ENCODE peak calls at places on chromosome 13, in five cellular contexts. L is thoracic aorta, R is heart right ventricle, Y is Peyer's patch, A is BE2C. F is an unnamed sample.

GRCh38 chr13:34343413-34343812 is 525.5 kb downstream of the RFC3 start:
- DNase-seq in Y (no peak), L (no peak), A (no peak), R (no peak), F (no peak)

GRCh38 chr13:110440946-110441731 is 120.4 kb downstream of the RAB20 start:
- DNase-seq in A (no peak), R (no peak), Y (no peak), L (no peak), F (no peak)

GRCh38 chr13:50626031-50626643 is 217.4 kb downstream of the DLEU7 start:
- DNase-seq in L (no peak), Y (no peak), R (no peak), A (no peak), F (no peak)

GRCh38 chr13:86846501-86846900 is 824.7 kb upstream of the SLITRK5 start:
- DNase-seq in L (no peak), Y (no peak), R (no peak), A (no peak), F (no peak)

GRCh38 chr13:103605546-103606326 is 539.5 kb upstream of the SLC10A2 start:
- DNase-seq in A (no peak), Y (no peak), R (no peak), L (no peak), F (no peak)

GRCh38 chr13:92657565-92657964 is 569.0 kb upstream of the GPC6 start:
- DNase-seq in Y (no peak), L (no peak), A (no peak), R (no peak), F (no peak)

GRCh38 chr13:55528434-55528833 is 1612.3 kb upstream of the PRR20A start:
- DNase-seq in R (no peak), Y (no peak), A (no peak), L (no peak), F (no peak)

GRCh38 chr13:80630685-80631121 is 289.8 kb upstream of the SPRY2 start:
- DNase-seq in Y (no peak), L (no peak), R (peak), A (no peak), F (no peak)

GRCh38 chr13:77338961-77339401 is 12.1 kb upstream of the MYCBP2 start:
- DNase-seq in L (no peak), A (no peak), Y (no peak), R (no peak), F (peak)

GRCh38 chr13:30905932-30906383 is at the start of gene MEDAG:
- DNase-seq in R (peak), Y (no peak), L (peak), A (no peak), F (no peak)

GRCh38 chr13:110089100-110089499 is 217.9 kb downstream of the COL4A1 start:
- DNase-seq in R (no peak), L (no peak), Y (no peak), A (no peak), F (no peak)

GRCh38 chr13:51780099-51780498 is 23.9 kb downstream of the DHRS12 start:
- DNase-seq in R (no peak), A (no peak), Y (no peak), L (no peak), F (no peak)

GRCh38 chr13:40048551-40048950 is 393.1 kb downstream of the COG6 start:
- DNase-seq in A (no peak), Y (no peak), L (no peak), R (no peak), F (no peak)

GRCh38 chr13:31045621-31046081 is 113.2 kb downstream of the TEX26 start:
- DNase-seq in A (no peak), Y (no peak), L (peak), R (peak), F (peak)

GRCh38 chr13:48094404-48094780 is 512 bp downstream of the MED4 start:
- DNase-seq in L (no peak), Y (no peak), R (no peak), A (peak), F (peak)

GRCh38 chr13:48093588-48093987 is 1.3 kb downstream of the MED4 start:
- DNase-seq in L (no peak), R (no peak), A (no peak), Y (no peak), F (no peak)

GRCh38 chr13:48097793-48098192 is 2.9 kb upstream of the MED4 start:
- DNase-seq in Y (no peak), A (no peak), R (no peak), L (no peak), F (no peak)

GRCh38 chr13:48094781-48095502 is at the start of gene MED4:
- DNase-seq in L (peak), A (peak), Y (peak), R (peak), F (peak)

DNA sequence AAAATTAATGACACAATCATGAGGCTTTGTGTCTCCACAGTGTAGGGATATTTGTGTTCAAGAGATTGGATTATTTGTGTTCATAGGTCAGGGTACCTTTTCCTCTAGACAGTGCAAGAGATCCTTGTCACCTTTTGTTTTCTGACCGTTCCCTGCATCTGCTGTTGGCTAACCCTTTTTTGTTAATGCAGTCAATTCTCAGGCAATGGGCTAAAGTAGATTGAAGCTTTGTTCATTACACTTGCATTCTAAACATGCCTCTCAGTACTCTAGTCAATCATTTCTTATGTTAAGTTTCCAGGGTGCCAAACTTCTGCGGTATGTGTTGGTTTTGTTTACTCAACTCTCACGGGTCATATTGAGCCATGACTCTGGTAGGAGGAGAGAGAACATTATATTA is 1.8 kb upstream of the MED4 start:
- DNase-seq in A (no peak), Y (no peak), R (no peak), L (no peak), F (no peak)
- TF ChIP-seq CTCF in A (no peak), Y (no peak), R (no peak), L (no peak), F (no peak)

DNA sequence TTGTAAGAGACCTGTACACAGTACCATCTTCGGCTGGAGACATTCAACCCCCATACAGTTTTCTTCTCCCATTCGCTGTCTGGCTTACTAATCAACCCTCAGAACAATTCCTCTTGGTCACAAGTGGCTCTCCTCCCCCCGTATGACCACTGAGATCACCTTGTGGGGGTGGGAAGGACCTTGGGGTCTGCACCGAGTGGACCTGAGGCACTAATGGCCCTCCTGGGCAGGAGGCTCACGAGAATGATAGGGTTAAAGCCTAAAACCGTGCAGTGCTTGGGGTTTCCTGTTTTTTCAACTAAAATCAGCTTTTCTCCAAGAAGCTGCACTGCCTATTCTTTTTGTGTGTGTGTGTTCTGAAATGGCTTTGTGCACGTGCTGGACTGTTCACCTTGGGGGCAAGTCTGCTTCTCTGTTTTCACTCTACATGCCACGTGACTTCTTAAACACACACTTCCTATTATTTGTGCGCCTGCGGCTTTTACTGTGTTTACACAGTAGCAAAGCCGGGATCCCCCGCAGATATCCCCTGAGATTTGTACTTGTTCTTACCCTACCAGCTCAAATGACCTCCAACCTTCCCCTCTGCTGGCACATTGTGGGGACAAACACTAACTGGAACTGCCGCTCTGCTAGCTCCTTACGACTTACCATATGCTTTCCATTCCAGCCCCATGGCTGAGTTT is 12.3 kb downstream of the RBM26 start:
- DNase-seq in R (no peak), L (no peak), Y (peak), A (peak), F (peak)
- H3K4me3 ChIP-seq in R (no peak), L (peak), Y (peak), A (no peak), F (peak)

DNA sequence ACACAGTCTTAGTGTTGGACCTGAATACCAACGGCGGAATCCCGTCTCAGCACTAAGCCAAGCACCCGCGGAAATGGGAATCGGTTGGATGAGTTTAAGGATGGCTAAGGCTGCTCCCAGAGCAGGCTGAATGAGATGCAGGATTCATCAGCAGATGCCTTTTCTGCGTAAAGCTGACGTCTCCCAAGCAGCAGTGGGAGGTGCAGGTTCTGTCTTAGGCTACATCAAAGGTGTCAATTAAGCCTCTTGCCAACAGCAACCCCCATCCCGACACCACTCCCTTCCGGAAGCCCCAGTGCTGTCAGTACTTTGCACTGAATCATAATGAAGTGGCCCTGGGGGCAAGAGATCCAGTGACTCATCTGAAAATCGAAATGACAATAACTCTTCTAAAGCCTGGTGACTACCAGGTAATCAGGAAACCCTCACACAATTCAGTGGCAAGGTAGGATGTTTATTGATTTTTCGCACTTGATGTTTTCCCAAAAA is 275.6 kb downstream of the DCLK1 start:
- DNase-seq in Y (no peak), L (no peak), R (no peak), A (peak), F (no peak)
- TF ChIP-seq CTCF in Y (no peak), L (no peak), R (no peak), A (peak), F (no peak)

GRCh38 chr13:42971670-42972355 is 20.2 kb downstream of the EPSTI1 start:
- DNase-seq in L (no peak), R (no peak), A (no peak), Y (no peak), F (peak)

GRCh38 chr13:42970824-42971669 is 21.0 kb downstream of the EPSTI1 start:
- DNase-seq in A (peak), L (no peak), Y (peak), R (no peak), F (peak)

GRCh38 chr13:42969558-42970172 is 22.4 kb downstream of the EPSTI1 start:
- DNase-seq in R (peak), Y (peak), A (peak), L (peak), F (peak)

GRCh38 chr13:42967660-42968059 is 24.4 kb downstream of the EPSTI1 start:
- DNase-seq in Y (no peak), L (no peak), R (no peak), A (no peak), F (no peak)

DNA sequence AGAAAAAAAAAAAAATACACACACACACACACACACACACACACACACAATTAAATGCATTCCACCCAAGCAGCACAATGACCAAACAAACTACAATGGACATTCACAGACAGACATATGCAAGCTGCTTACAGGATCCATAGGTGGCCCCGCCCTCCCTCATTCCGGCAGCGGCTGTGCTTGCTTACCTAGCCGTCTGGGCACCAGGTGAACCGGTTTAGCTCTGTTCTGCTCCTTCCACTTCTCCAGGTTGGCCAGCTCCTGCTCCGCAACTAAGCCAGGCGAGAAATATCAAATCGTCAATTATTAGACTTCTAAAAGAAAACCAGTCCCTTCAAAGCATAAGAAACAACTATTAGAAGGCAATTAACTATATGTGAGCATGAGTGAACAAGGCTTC is 23.1 kb downstream of the EPSTI1 start:
- DNase-seq in A (no peak), L (no peak), R (no peak), Y (no peak), F (no peak)
- H3K4me3 ChIP-seq in A (no peak), L (no peak), R (no peak), Y (no peak), F (no peak)

DNA sequence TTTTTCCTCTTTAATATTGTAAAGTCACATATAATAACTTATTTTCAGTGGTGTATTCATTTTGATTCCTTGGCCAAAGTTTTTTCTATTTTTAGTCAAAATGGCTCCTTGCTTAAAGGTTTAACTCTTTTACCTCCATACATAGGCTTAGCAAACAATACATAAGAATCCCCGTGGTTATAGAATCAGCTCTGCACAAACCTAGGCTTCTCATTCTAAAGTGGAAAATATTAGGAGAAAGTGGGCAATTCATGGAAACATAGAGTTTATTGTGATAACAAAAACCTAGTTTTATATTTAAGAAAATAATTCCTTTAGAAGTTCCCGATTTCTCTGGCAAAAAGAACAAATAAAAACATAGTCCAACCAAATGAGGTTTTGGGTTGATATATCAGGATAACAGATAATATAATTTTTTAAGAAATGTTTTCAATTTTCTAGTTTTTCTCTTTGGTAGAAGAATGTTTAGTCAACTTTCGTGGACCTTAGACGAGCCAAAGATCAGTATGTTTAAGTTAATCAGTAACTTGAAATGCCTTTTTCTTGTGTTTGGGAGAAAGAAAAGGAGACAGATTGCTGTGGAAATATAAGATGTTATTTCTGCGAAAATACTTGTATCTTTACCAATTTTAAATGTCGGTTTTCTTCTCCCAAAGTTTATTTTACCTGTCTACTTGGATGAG is 93.4 kb upstream of the KLF12 start:
- DNase-seq in A (no peak), L (no peak), Y (no peak), R (no peak), F (no peak)
- TF ChIP-seq CTCF in A (no peak), L (no peak), Y (no peak), R (no peak), F (no peak)

DNA sequence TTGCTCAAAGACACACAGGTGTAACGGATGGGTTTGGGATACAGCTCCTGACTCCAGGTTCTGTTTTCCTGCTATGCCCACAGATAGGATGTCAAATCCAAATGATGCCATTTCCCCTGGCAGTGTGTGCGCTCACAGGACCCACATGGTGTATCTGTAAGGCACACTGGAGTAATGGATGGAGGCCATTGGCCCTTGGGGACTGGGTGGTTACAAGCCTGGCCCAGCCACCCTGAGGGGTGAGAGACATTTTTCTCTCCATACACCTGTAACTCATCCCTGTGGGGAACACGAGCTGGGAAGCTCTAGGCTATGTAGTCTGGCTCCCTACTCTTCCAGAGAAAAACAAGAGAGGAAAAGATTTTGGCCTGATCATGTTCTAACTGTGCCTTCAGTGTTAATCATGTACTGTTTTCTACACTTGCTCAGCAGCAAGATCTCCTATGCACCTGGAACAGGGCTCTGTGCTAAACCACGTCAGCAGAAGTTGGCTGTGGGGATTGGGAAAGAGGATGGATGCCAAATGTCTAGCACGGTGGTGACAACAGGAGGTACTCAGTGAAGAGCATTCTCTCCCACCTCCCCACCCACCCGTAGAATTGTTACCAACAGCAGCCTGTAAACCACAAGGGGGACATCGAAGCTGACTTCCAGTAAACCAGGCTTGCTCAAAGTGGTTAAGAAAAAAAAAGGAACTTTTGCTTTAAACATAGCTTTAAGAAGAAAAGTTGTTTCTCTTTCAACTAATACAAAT is 237.0 kb downstream of the LACC1 start:
- DNase-seq in L (no peak), A (no peak), R (peak), Y (no peak), F (no peak)
- H3K4me3 ChIP-seq in L (peak), A (no peak), R (no peak), Y (no peak), F (no peak)